ENCODE peak calls at places on chromosome 11, in four cellular contexts. O, L, E and U are unnamed samples.

GRCh38 chr11:73530109-73530508 is 67.8 kb downstream of the FAM168A start:
- DNase-seq in O (no peak), L (no peak), E (peak), U (no peak)

GRCh38 chr11:26649884-26650283 is 72.0 kb downstream of the SLC5A12 start:
- DNase-seq in O (peak), L (peak), E (peak), U (peak)

GRCh38 chr11:133500435-133500834 is 31.9 kb downstream of the OPCML start:
- DNase-seq in O (no peak), L (no peak), E (no peak), U (no peak)

GRCh38 chr11:75271730-75272129 is 31.2 kb downstream of the TPBGL start:
- DNase-seq in O (no peak), L (no peak), E (no peak), U (no peak)

GRCh38 chr11:119634301-119634700 is 94.7 kb downstream of the NECTIN1 start:
- DNase-seq in O (no peak), L (no peak), E (no peak), U (no peak)

GRCh38 chr11:65066805-65067291 is 8.5 kb upstream of the NAALADL1 start:
- DNase-seq in O (no peak), L (no peak), E (no peak), U (no peak)

GRCh38 chr11:47394050-47394321 is 14.4 kb upstream of the SLC39A13 start:
- DNase-seq in O (no peak), L (no peak), E (no peak), U (no peak)

GRCh38 chr11:19931768-19932369 is 219.2 kb downstream of the NAV2 start:
- DNase-seq in O (no peak), L (no peak), E (no peak), U (no peak)

GRCh38 chr11:17015639-17016125 is 1.5 kb upstream of the PLEKHA7 start:
- DNase-seq in O (no peak), L (no peak), E (no peak), U (no peak)

DNA sequence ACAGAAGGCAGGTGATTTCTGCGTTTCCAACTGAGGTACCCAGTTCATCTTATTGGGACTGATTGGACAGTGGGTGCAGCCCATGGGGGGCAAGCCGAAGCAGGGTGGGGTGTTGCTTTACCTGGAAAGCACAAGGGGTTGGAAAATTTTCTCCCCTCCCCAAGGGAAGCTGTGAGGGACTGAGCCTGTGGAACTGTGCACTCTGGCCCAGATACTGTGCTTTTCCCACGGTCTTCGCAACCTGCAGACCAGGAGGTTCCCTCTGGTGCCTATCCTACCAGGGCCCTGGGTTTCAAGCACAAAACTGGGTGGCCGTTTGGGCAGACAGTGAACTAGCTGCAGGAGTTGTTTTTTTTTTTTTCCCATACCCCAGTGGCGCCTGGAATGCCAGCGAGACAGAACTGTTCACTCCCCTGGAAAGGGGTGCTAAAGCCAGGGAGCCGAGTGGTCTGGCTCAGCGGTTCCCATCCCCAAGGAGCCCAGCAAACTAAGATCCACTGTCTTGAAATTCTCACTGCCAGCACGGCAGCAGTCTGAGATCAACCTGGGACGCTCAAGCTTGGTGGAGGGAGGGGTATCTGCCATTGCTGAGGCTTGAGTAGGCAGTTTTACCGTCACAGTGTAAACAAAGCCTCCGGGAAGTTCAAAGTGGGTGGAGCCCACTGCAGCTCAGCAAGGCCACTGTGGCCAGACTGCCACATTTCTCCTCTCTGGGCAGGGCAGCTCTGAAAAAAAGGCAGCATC is 97.2 kb downstream of the JRKL start:
- DNase-seq in O (no peak), L (peak), E (peak), U (no peak)
- TF ChIP-seq TCF7L2 in O (no peak), L (no peak), E (no peak), U (no peak)

GRCh38 chr11:12121504-12121903 is 11.1 kb downstream of the MICAL2 start:
- DNase-seq in O (no peak), L (no peak), E (no peak), U (no peak)

GRCh38 chr11:12123799-12124198 is 13.4 kb downstream of the MICAL2 start:
- DNase-seq in O (no peak), L (no peak), E (no peak), U (no peak)

GRCh38 chr11:12123177-12123576 is 12.8 kb downstream of the MICAL2 start:
- DNase-seq in O (no peak), L (no peak), E (no peak), U (no peak)

GRCh38 chr11:12121011-12121410 is 10.6 kb downstream of the MICAL2 start:
- DNase-seq in O (no peak), L (no peak), E (no peak), U (no peak)

GRCh38 chr11:12122083-12122482 is 11.7 kb downstream of the MICAL2 start:
- DNase-seq in O (no peak), L (peak), E (no peak), U (peak)
- TF ChIP-seq TCF7L2 in O (no peak), L (no peak), E (no peak), U (no peak)

DNA sequence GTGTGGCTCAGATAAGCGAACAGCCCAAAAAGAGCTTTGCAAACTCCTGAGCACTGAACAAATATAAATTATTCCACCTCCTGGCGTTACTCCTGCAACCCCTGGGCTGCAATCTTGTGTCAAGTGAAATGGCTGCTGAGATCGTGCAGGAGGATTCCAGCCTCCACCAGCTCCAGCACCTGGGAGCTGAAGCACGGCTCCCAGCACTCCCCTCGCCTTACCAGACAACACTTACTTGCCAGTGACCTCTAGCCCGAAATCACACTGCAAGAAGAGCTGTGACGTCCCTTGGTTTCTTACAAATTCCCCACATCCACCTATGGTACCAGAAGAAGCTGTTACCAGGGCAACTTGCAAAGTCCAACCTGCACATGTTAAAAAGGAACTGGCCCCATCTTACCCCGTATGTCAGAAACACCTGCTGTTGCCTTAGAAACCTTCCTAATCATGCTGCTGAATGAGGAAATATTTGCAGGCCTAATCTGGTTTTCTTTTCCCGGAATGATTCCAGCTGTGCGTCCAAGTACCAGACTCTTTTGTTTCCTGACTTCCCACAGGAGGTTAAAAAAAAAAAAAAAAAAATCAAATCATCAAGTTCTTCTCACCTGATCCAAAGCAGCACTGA is 13.1 kb downstream of the VPS37C start:
- DNase-seq in O (no peak), L (no peak), E (no peak), U (no peak)
- TF ChIP-seq TCF7L2 in O (no peak), L (no peak), E (no peak), U (no peak)

GRCh38 chr11:70608568-70609314 is 210.4 kb downstream of the CTTN start:
- DNase-seq in O (no peak), L (no peak), E (no peak), U (no peak)
- TF ChIP-seq TCF7L2 in O (no peak), L (no peak), E (no peak), U (no peak)

GRCh38 chr11:126029237-126029636 is 33.4 kb downstream of the CDON start:
- DNase-seq in O (no peak), L (no peak), E (no peak), U (no peak)

GRCh38 chr11:126026579-126026978 is 36.1 kb downstream of the CDON start:
- DNase-seq in O (no peak), L (peak), E (no peak), U (no peak)

GRCh38 chr11:126029805-126030204 is 32.9 kb downstream of the CDON start:
- DNase-seq in O (no peak), L (peak), E (no peak), U (no peak)

GRCh38 chr11:126025822-126026221 is 36.8 kb downstream of the CDON start:
- DNase-seq in O (no peak), L (no peak), E (no peak), U (no peak)

GRCh38 chr11:126024143-126024542 is 38.5 kb downstream of the CDON start:
- DNase-seq in O (no peak), L (no peak), E (no peak), U (no peak)
- TF ChIP-seq TCF7L2 in O (no peak), L (no peak), E (no peak), U (no peak)

GRCh38 chr11:77557553-77557952 is 32.2 kb upstream of the AQP11 start:
- DNase-seq in O (peak), L (peak), E (peak), U (no peak)
- TF ChIP-seq TCF7L2 in O (no peak), L (no peak), E (no peak), U (no peak)

GRCh38 chr11:115963170-115963569 is 459.0 kb upstream of the CADM1 start:
- DNase-seq in O (no peak), L (no peak), E (no peak), U (no peak)

GRCh38 chr11:115961168-115962003 is 457.2 kb upstream of the CADM1 start:
- DNase-seq in O (no peak), L (no peak), E (no peak), U (no peak)

GRCh38 chr11:115959098-115959497 is 454.9 kb upstream of the CADM1 start:
- DNase-seq in O (no peak), L (peak), E (no peak), U (no peak)

GRCh38 chr11:115964091-115964490 is 459.9 kb upstream of the CADM1 start:
- DNase-seq in O (no peak), L (peak), E (no peak), U (no peak)

DNA sequence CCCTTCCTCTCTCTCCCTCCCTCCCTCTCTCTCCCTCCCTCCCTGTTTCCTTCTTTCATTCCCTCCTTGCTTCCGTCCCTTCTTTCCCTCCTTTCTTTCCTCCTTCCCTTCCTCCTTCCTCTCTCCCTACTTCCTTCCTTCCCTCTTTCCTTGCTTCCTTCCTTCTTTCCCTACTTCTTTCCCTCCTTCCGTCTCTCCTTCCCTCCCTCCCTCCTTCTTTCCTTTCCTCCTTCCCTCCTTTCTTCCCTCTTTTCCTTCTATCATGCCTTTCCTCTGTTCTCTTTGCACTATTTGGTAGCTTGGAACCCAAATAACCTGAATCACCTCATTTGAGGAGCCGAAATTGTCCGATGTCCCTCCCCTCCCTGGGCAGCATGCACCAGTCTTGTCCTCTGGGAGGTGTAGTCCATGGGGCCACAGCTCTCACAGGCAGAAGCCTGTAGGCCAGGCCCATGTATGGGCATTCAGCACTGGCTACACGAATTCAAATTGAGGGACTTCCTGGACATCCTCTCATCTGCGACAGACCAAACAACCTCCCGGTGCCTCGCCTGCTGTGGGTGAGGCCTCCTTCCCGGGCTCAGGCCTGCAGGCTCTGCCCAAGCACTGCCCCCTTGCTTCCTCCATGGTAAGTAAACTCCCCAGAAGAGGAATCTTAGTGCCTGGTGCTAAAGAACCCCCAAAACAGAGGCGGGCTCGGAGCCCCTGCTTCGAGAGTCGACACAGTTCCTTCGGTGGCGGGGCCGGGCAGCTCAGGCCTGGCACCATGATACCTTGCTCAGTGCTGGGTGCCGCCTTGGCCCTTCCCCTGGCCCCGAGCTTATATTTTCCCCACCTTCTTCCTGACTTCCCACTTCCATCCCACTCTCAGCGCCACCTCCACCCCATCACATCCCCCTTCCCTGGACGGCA is 454.1 kb upstream of the CADM1 start:
- DNase-seq in O (no peak), L (no peak), E (no peak), U (no peak)
- TF ChIP-seq TCF7L2 in O (no peak), L (no peak), E (no peak), U (no peak)

DNA sequence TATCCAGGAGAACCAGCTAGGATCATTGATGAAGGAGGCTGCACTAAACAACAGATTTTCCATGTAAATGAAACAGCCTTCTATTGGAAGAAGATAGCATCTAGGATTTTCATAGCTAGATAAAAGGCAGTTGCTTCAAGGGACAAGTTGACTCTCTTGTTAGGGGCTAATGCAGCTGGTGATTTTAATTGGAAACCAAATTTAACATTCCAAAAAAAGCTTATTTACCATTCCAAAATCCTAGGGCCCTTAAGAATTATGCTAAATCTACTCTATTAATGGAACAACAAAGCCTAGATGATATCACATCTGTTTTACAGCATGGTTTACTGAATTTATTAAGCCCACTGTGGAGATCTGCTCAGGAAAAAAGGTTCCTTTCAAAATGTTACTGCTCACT is 66.5 kb upstream of the GRK2 start:
- DNase-seq in O (no peak), L (no peak), E (no peak), U (no peak)
- TF ChIP-seq TCF7L2 in O (no peak), L (no peak), E (no peak), U (no peak)

GRCh38 chr11:1167256-1167655 is 9.5 kb downstream of the MUC5AC start:
- DNase-seq in O (no peak), L (no peak), E (no peak), U (no peak)

GRCh38 chr11:1165256-1166041 is 7.7 kb downstream of the MUC5AC start:
- DNase-seq in O (no peak), L (no peak), E (no peak), U (no peak)

GRCh38 chr11:1168256-1168655 is 10.5 kb downstream of the MUC5AC start:
- DNase-seq in O (no peak), L (no peak), E (no peak), U (no peak)

GRCh38 chr11:1168721-1169161 is 11.0 kb downstream of the MUC5AC start:
- DNase-seq in O (no peak), L (no peak), E (no peak), U (no peak)

DNA sequence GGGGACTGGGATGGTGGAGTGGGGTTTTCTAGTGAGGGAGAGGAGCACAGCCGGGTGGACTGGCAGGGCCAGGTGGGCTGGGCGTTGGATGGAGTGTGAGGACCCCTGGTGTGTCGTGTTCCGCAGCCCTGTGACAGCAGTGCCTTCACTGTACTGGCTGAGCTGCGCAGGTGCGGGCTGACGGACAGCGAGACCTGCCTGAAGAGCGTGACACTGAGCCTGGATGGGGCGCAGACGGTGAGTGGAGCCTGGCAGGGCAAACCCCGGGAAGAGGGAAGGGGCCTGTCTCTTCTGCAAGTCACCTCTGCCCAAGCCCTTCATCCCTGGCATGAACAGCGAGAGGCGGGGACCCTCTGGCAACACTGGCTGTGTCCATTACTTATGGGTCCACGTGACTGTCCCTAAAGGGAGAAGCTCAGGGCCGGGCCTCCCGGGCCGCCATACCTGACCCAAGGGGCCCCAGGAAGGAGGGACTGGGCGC is 10.0 kb downstream of the MUC5AC start:
- DNase-seq in O (no peak), L (no peak), E (no peak), U (no peak)
- TF ChIP-seq TCF7L2 in O (no peak), L (no peak), E (no peak), U (no peak)

GRCh38 chr11:328012-328411 is 7.4 kb upstream of the IFITM3 start:
- DNase-seq in O (no peak), L (no peak), E (no peak), U (no peak)
- TF ChIP-seq TCF7L2 in O (no peak), L (no peak), E (no peak), U (no peak)